ENCODE peak calls at places on chromosomes 6 and 20, in five cellular contexts. I is OCI-LY7, X is lower lobe of right lung, Z is cardiac muscle cell, J is endothelial cell of umbilical vein. B is an unnamed sample.

GRCh38 chr6:25601797-25602679 is 50.0 kb upstream of the SCGN start:
- DNase-seq in I (peak), X (no peak), Z (peak), J (peak), B (no peak)

GRCh38 chr6:166253277-166254229 is 54.6 kb downstream of the PRR18 start:
- DNase-seq in I (no peak), X (peak), Z (no peak), J (no peak), B (peak)

GRCh38 chr6:692356-692851 is 535 bp downstream of the EXOC2 start:
- DNase-seq in I (peak), X (peak), Z (peak), J (peak), B (peak)

GRCh38 chr20:329851-330232 is 4.5 kb downstream of the SOX12 start:
- DNase-seq in I (no peak), X (no peak), Z (no peak), J (no peak), B (no peak)

GRCh38 chr20:19890358-19891117 is 126.6 kb upstream of the NAA20 start:
- DNase-seq in I (no peak), X (no peak), Z (no peak), J (no peak), B (no peak)

GRCh38 chr6:136016228-136017225 is 165.0 kb downstream of the PDE7B start:
- DNase-seq in I (no peak), X (peak), Z (no peak), J (no peak), B (no peak)

GRCh38 chr20:41618807-41619294 is 674 bp upstream of the CHD6 start:
- DNase-seq in I (no peak), X (no peak), Z (no peak), J (peak), B (no peak)

GRCh38 chr6:165514621-165515020 is 148.4 kb downstream of the PDE10A start:
- DNase-seq in I (no peak), X (no peak), Z (no peak), J (no peak), B (no peak)

GRCh38 chr6:5318617-5319016 is 57.3 kb downstream of the FARS2 start:
- DNase-seq in I (no peak), X (no peak), Z (no peak), J (no peak), B (no peak)

DNA sequence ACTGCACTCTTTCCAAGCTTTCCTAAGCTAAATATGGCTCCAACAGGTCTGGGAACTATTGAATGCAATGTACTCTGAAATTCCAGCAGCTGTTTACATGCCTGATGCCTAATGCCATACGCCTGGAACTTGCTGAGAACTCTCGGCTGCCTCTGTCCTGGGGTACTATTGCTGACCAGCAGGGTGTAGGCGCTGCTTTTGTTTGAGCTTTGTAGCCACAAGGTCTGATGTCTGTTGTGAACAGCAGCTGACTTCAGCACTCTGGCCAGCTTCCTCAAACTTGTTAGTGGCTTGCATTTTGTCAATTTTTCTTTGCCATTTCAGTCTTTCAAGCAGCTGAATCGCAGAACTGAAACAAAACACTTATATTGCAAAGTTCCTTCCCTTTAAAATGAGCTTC is 26.7 kb downstream of the SAYSD1 start:
- DNase-seq in I (peak), X (no peak), Z (peak), J (peak), B (no peak)
- TF ChIP-seq CTCF in I (no peak), X (peak), Z (peak), J (peak), B (peak)

GRCh38 chr6:35298625-35299140 is 1.1 kb downstream of the DEF6 start:
- DNase-seq in I (peak), X (no peak), Z (no peak), J (no peak), B (no peak)
- H3K4me3 ChIP-seq in I (peak), X (peak), Z (no peak), J (no peak), B (peak)

DNA sequence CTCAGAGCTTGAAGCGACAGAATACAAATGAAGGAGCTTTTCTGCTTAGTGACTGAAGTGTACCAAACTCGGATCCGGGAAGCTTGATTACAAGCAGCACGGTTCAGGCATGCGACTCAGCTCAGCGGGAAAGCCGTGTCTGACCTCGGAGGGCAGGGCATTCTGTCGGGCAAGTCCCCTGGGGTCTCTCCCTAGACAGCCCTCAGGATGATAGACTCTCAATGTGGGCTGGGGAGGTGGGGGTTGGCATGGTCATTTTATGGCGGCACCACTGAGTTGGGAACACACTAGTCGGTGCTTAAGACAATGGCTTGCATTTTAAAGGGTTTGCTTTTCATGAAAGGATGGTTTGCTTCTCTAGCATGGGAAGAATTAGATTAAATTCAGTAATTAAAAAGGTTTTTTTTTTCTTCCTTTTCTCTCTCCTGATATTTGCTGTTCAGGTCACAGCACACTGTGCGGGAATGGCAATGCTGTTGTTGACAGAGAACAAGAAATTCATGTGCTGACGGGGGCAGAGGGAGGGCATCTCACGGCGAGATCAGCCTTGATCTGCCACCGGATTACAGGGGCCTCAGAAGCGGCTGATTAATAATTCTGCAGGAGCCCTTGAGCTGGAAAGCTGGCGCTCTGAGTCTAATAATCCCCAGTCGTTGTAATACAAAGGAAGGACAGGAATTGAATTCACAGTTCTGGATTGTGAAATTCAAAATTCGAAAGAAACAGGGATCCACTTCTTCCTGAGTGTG is 80.7 kb upstream of the TRAF3IP2 start:
- DNase-seq in I (no peak), X (no peak), Z (no peak), J (peak), B (no peak)
- H3K27ac ChIP-seq in I (no peak), X (peak), Z (no peak), J (no peak), B (peak)

GRCh38 chr20:42957014-42957694 is 232.6 kb downstream of the PTPRT start:
- DNase-seq in I (no peak), X (no peak), Z (no peak), J (no peak), B (no peak)
- TF ChIP-seq CTCF in I (no peak), X (no peak), Z (no peak), J (no peak), B (no peak)